ENCODE peak calls at places on chromosomes 4 and X, in six cellular contexts. I is EH; D is left ventricle myocardium superior; C is fibroblast of mammary gland; P is Right ventricle myocardium superior; M is activated naive CD4-positive, alpha-beta T cell treated with anti-CD3 and anti-CD28 coated beads, Interleukin-2, amount 10 ng/mL, durations not matched to agents 7 days and 5 days. A is an unnamed sample.
A peak's percentile ranks its signal among the peaks of the same experiment; 100 is the strongest.

GRCh38 chr4:23700197-23700596 is 189.7 kb downstream of the PPARGC1A start:
- DNase-seq in I (no peak), D (no peak), C (no peak), P (no peak), M (no peak), A (no peak)

GRCh38 chr4:6829077-6829476 is 46.5 kb downstream of the KIAA0232 start:
- DNase-seq in I (no peak), D (no peak), C (no peak), P (no peak), M (no peak), A (no peak)

GRCh38 chr4:81970454-81970853 is 403.3 kb downstream of the HNRNPD start:
- DNase-seq in I (no peak), D (no peak), C (no peak), P (no peak), M (no peak), A (no peak)

GRCh38 chr4:116357758-116358157 is 727.6 kb downstream of the TRAM1L1 start:
- DNase-seq in I (no peak), D (no peak), C (peak; percentile 2), P (no peak), M (no peak), A (no peak)

GRCh38 chr4:10336471-10336870 is 120.8 kb downstream of the ZNF518B start:
- DNase-seq in I (peak; percentile 95), D (no peak), C (no peak), P (no peak), M (no peak), A (no peak)

GRCh38 chr4:89337678-89338077 is 30.1 kb upstream of the GPRIN3 start:
- DNase-seq in I (no peak), D (no peak), C (no peak), P (no peak), M (no peak), A (no peak)

GRCh38 chrX:5775985-5776384 is 452.7 kb downstream of the NLGN4X start:
- DNase-seq in I (no peak), D (no peak), C (no peak), P (no peak), M (no peak), A (no peak)

GRCh38 chr4:94500696-94501095 is 49.0 kb downstream of the PDLIM5 start:
- DNase-seq in I (no peak), D (peak; percentile 49), C (peak; percentile 51), P (peak; percentile 49), M (no peak), A (no peak)

GRCh38 chrX:65406532-65406931 is 128.1 kb downstream of the LAS1L start:
- DNase-seq in I (no peak), D (no peak), C (no peak), P (no peak), M (peak; percentile 40), A (no peak)

GRCh38 chr4:24070117-24070516 is 180.3 kb upstream of the PPARGC1A start:
- DNase-seq in I (peak; percentile 90), D (no peak), C (peak; percentile 77), P (no peak), M (no peak), A (peak; percentile 27)

GRCh38 chrX:13094780-13095425 is 50.5 kb upstream of the FAM9C start:
- DNase-seq in I (peak; percentile 75), D (no peak), C (no peak), P (no peak), M (no peak), A (no peak)

GRCh38 chrX:3550160-3550765 is 163.2 kb downstream of the PRKX start:
- DNase-seq in I (peak; percentile 46), D (no peak), C (peak; percentile 45), P (no peak), M (no peak), A (no peak)

GRCh38 chrX:20060961-20061868 is 55.5 kb downstream of the MAP7D2 start:
- DNase-seq in I (no peak), D (no peak), C (no peak), P (no peak), M (peak; percentile 21), A (no peak)

GRCh38 chr4:168141733-168142132 is 49.4 kb downstream of the ANXA10 start:
- DNase-seq in I (no peak), D (no peak), C (no peak), P (no peak), M (no peak), A (no peak)

GRCh38 chrX:4151798-4152197 is 438.3 kb upstream of the PRKX start:
- DNase-seq in I (no peak), D (no peak), C (no peak), P (no peak), M (no peak), A (no peak)

GRCh38 chr4:42609051-42609450 is 47.9 kb downstream of the ATP8A1 start:
- DNase-seq in I (no peak), D (no peak), C (no peak), P (no peak), M (no peak), A (no peak)

GRCh38 chr4:16250665-16251365 is 24.5 kb upstream of the TAPT1 start:
- DNase-seq in I (peak; percentile 18), D (no peak), C (no peak), P (no peak), M (no peak), A (no peak)

GRCh38 chr4:2261110-2261852 is 628 bp downstream of the MXD4 start:
- DNase-seq in I (peak; percentile 66), D (peak; percentile 82), C (peak; percentile 39), P (peak; percentile 81), M (peak; percentile 77), A (no peak)

GRCh38 chr4:100299019-100299418 is 108.8 kb upstream of the DDIT4L start:
- DNase-seq in I (peak; percentile 93), D (no peak), C (peak; percentile 100), P (no peak), M (no peak), A (peak; percentile 67)

GRCh38 chrX:41589634-41590270 is 99.0 kb upstream of the GPR34 start:
- DNase-seq in I (peak; percentile 82), D (no peak), C (peak; percentile 12), P (no peak), M (no peak), A (no peak)

GRCh38 chr4:93809773-93810172 is 18.8 kb upstream of the ATOH1 start:
- DNase-seq in I (no peak), D (peak; percentile 48), C (no peak), P (peak; percentile 46), M (no peak), A (no peak)